ENCODE peak calls at places on chromosome 6, in four cellular contexts. U, Z, H and V are unnamed samples.

GRCh38 chr6:168526841-168527281 is 85.9 kb downstream of the SMOC2 start:
- DNase-seq in U (no peak), Z (no peak), H (peak), V (no peak)

GRCh38 chr6:145110109-145110508 is 625.2 kb downstream of the EPM2A start:
- DNase-seq in U (no peak), Z (no peak), H (no peak), V (no peak)

GRCh38 chr6:53361549-53362031 is 12.8 kb upstream of the ELOVL5 start:
- DNase-seq in U (no peak), Z (peak), H (peak), V (no peak)

GRCh38 chr6:109242029-109242428 is 140.2 kb downstream of the CD164 start:
- DNase-seq in U (no peak), Z (no peak), H (no peak), V (no peak)

GRCh38 chr6:70396796-70397729 is 16.2 kb upstream of the FAM135A start:
- DNase-seq in U (no peak), Z (no peak), H (peak), V (peak)

GRCh38 chr6:139533166-139533565 is 158.7 kb upstream of the CITED2 start:
- DNase-seq in U (no peak), Z (no peak), H (no peak), V (no peak)

GRCh38 chr6:45445749-45446454 is 68.2 kb upstream of the SUPT3H start:
- DNase-seq in U (peak), Z (no peak), H (peak), V (peak)

GRCh38 chr6:101391772-101392560 is 1.5 kb upstream of the GRIK2 start:
- DNase-seq in U (no peak), Z (no peak), H (no peak), V (no peak)

GRCh38 chr6:42210551-42210950 is 7.1 kb downstream of the MRPS10 start:
- DNase-seq in U (no peak), Z (no peak), H (no peak), V (no peak)

GRCh38 chr6:143337201-143337949 is 113.1 kb downstream of the ADAT2 start:
- DNase-seq in U (no peak), Z (no peak), H (peak), V (peak)

GRCh38 chr6:111589366-111589765 is 16.3 kb downstream of the TRAF3IP2 start:
- DNase-seq in U (no peak), Z (no peak), H (no peak), V (peak)

GRCh38 chr6:151497935-151498726 is 4.3 kb downstream of the CCDC170 start:
- DNase-seq in U (no peak), Z (no peak), H (peak), V (peak)

GRCh38 chr6:16555550-16555949 is 205.7 kb downstream of the ATXN1 start:
- DNase-seq in U (no peak), Z (no peak), H (no peak), V (peak)

GRCh38 chr6:39553811-39554802 is 171.1 kb downstream of the KIF6 start:
- DNase-seq in U (no peak), Z (no peak), H (no peak), V (no peak)

GRCh38 chr6:82072113-82072512 is 175.4 kb downstream of the IBTK start:
- DNase-seq in U (no peak), Z (no peak), H (no peak), V (peak)

GRCh38 chr6:36911946-36912555 is 26.3 kb downstream of the C6orf89 start:
- DNase-seq in U (no peak), Z (no peak), H (peak), V (no peak)

GRCh38 chr6:2432258-2432657 is 186.9 kb upstream of the GMDS start:
- DNase-seq in U (no peak), Z (no peak), H (no peak), V (peak)

GRCh38 chr6:138540468-138540867 is 41.2 kb upstream of the NHSL1 start:
- DNase-seq in U (no peak), Z (no peak), H (no peak), V (peak)

GRCh38 chr6:141169419-141169818 is 963.3 kb upstream of the GJE1 start:
- DNase-seq in U (no peak), Z (no peak), H (no peak), V (peak)

GRCh38 chr6:43774776-43775583 is 5.0 kb downstream of the VEGFA start:
- DNase-seq in U (no peak), Z (peak), H (peak), V (peak)

DNA sequence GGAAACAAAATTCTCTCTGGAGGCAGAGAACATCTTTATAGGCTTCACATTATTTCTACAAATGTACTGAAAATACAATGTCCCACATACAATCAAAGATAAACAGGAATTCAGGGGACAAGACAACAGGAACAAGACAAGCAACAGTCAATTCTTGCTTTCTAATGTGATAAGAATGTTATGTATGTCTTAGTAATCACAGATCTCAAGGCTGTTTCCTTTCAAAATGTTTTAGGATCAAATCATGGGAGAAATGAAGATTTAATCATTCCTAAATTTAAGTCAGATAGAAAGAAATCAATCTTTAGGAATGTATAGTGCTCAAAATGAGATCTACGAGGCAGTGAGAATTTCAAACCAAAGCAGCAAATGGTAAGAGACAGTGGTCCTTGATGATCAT is 32.1 kb downstream of the NEDD9 start:
- DNase-seq in U (no peak), Z (no peak), H (no peak), V (no peak)
- TF ChIP-seq CTCF in U (no peak), Z (no peak), H (no peak), V (no peak)

GRCh38 chr6:31271641-31272357 is at the start of gene HLA-C:
- DNase-seq in U (peak), Z (peak), H (peak), V (peak)
- TF ChIP-seq CTCF in U (no peak), Z (no peak), H (no peak), V (peak)

DNA sequence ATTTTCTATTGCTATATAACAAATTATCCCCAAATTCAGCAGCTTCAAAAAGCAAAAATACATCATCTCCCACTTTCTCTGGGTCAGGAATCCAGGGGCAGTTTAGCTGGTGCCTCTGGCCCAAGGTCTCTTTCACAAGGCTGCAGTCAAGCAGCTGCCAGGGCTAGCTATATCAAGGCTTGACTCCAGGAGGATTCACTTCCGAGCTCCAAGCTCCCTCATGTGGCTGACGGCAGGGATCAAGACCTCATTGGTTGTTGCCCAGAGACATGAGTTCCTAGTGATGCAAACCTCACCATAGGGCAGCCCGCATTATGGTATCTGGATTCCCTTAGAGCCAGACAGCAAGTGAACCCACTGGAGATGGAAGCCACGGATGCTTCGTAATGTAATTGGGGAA is 1.3 kb upstream of the VNN1 start:
- DNase-seq in U (no peak), Z (no peak), H (peak), V (peak)
- TF ChIP-seq CTCF in U (no peak), Z (no peak), H (no peak), V (peak)

DNA sequence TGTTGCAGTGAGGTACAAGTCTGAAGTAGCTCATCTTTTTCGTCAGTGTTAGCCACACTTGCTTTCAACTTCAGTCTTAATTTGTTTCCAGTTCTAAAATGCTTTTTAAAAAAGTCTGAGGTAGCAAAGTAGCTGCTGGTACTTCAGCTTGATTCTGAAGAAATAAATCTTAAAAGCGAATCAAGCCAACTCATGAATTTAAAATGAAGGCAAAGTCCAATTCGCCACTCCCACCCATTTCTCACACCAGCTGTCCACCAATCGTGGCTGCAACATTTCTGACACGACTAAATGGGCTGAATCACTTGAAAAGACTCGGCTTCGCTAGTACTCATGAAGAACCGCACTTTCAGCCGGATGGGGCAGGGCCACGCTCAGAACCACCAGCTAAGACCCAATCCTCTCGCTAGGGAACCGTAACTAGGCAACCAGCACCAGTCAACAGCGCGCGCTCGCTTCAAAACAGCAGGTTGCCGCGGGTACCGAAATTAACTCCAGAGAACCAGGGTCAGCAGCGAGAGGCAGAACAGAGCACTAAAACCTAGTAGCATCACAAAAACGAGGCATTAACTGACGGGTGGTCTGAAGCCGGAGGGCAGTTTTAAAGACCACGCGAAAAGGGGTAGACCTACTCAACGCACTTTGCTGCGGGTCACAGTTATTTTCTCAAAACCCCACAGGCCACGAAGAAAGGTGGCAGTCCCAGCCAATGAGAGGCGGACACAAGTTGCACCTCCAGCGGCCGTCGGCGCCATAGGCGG is 900 bp downstream of the BCLAF1 start:
- DNase-seq in U (peak), Z (peak), H (peak), V (peak)
- TF ChIP-seq CTCF in U (peak), Z (no peak), H (no peak), V (peak)

GRCh38 chr6:169536446-169537170 is 165.2 kb downstream of the WDR27 start:
- DNase-seq in U (no peak), Z (no peak), H (no peak), V (peak)
- TF ChIP-seq CTCF in U (no peak), Z (no peak), H (no peak), V (no peak)

DNA sequence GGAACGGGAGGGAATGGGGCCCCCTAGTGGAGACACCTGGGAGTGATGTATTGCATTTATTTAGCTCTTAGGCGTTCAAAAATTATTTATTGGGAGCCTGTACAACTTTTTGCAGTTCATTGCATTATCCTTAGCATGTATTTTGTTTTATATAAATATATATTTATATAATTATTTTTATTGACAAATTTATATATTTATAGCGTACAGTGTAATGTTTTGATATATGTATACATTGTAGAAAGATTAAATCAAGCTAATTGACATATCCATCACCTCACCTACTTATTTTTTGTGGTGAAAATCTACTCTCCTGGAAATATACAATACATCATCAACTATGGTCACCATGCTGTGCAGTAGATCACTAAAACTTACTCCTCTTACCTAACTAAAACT is 975 bp downstream of the SIRT5 start:
- DNase-seq in U (no peak), Z (no peak), H (no peak), V (no peak)
- TF ChIP-seq CTCF in U (peak), Z (peak), H (peak), V (peak)

DNA sequence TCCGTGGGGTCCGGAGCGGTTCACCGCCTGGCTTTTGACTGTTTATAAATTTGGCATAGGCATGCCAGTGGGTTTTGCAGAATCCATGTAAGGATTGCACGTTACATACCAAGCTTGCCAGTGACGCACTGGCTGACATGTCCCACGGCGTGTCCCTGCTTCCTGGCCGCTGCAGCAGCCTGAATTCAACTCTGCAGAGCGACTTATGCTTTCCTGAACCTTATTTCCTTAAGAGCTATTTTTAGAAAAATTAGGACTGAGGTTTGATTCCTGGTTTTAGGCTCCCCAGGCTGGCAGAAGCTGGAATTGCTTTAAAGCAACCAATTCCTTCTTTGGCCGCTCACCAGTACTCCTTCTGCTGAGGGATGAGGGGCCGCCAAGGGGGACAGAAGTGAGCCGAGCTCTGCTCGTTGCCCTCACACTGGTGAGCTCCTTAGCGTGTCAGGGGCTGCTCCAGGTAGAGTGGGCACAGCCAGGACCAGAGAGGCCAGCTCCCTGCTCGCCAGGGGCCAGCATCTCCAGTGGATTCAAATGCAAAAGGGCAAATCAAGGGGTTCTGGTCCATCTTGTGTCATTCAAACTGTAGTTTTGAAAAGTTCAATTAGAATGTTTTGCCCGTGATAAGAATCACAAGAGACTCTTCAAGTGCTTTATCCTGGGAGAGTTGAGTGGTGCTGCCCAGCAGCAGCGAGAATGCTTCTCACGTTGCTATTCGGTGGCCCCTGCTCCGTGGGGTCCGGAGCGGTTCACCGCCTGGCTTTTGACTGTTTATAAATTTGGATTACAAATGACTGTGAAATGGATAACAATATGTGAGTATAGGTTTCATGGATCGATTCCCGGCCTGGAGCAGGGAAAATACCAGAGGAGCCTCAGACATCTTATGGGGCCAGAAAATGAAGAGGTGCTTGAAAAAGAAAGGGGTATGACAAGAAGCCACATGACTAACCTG is 17.5 kb upstream of the IRF4 start:
- DNase-seq in U (no peak), Z (peak), H (no peak), V (no peak)
- TF ChIP-seq CTCF in U (no peak), Z (no peak), H (no peak), V (peak)